ENCODE peak calls at places on chromosomes 16 and 17, in four cellular contexts. V is lung, Y is left ventricle myocardium inferior, W is cardiac muscle cell. A is an unnamed sample.

GRCh38 chr17:7119314-7119713 is 4.7 kb upstream of the ASGR2 start:
- DNase-seq in Y (no peak), V (no peak), W (no peak), A (no peak)

GRCh38 chr17:81664051-81664470 is 2.3 kb downstream of the OXLD1 start:
- DNase-seq in V (no peak), Y (no peak), W (no peak), A (no peak)

GRCh38 chr17:31580331-31581021 is 189.0 kb downstream of the RAB11FIP4 start:
- DNase-seq in W (no peak), V (peak; percentile 48), Y (no peak), A (peak; percentile 60)

GRCh38 chr17:62597920-62598319 is 29.6 kb upstream of the MRC2 start:
- DNase-seq in Y (no peak), V (peak; percentile 42), W (no peak), A (peak; percentile 62)

GRCh38 chr16:1265090-1265630 is 9.3 kb downstream of the TPSD1 start:
- DNase-seq in W (no peak), Y (no peak), V (no peak), A (no peak)

GRCh38 chr16:24689128-24689527 is 40.3 kb upstream of the TNRC6A start:
- DNase-seq in W (peak; percentile 38), V (no peak), Y (no peak), A (no peak)

GRCh38 chr17:72715906-72716572 is 376.4 kb downstream of the SLC39A11 start:
- DNase-seq in W (no peak), V (no peak), Y (no peak), A (no peak)

GRCh38 chr17:64506576-64507417 is at the start of gene CEP95:
- DNase-seq in V (peak; percentile 95), W (peak; percentile 95), Y (peak; percentile 96), A (peak; percentile 96)

GRCh38 chr17:80646328-80646727 is 101.7 kb downstream of the RPTOR start:
- DNase-seq in Y (no peak), V (no peak), W (no peak), A (no peak)

GRCh38 chr17:40111221-40112128 is 10.3 kb upstream of the MSL1 start:
- DNase-seq in Y (peak; percentile 91), V (peak; percentile 87), W (peak; percentile 95), A (peak; percentile 95)

GRCh38 chr17:38727661-38728220 is 2.4 kb upstream of the CISD3 start:
- DNase-seq in V (no peak), Y (no peak), W (no peak), A (no peak)

GRCh38 chr16:56983211-56983751 is 6.1 kb upstream of the NLRC5 start:
- DNase-seq in Y (no peak), W (no peak), V (no peak), A (no peak)

GRCh38 chr16:82344157-82344556 is 174.1 kb upstream of the MPHOSPH6 start:
- DNase-seq in V (no peak), W (peak; percentile 24), Y (no peak), A (no peak)
- TF ChIP-seq CTCF in V (peak; percentile 14), W (peak; percentile 25), Y (peak; percentile 71), A (peak; percentile 47)

GRCh38 chr16:53664724-53665345 is 38.8 kb downstream of the RPGRIP1L start:
- DNase-seq in Y (no peak), W (peak; percentile 5), V (no peak), A (no peak)
- H3K4me3 ChIP-seq in Y (peak overlapping the region; percentile 26), W (no peak overlapping the region), V (no peak overlapping the region), A (no peak overlapping the region)

GRCh38 chr17:75773808-75774470 is 8.9 kb upstream of the GALK1 start:
- DNase-seq in Y (no peak), W (no peak), V (no peak), A (peak; percentile 66)

GRCh38 chr17:75774471-75774987 is 9.5 kb upstream of the GALK1 start:
- DNase-seq in V (no peak), Y (no peak), W (no peak), A (peak; percentile 66)

GRCh38 chr17:75769536-75769935 is 4.5 kb upstream of the GALK1 start:
- DNase-seq in W (no peak), Y (no peak), V (no peak), A (no peak)

GRCh38 chr17:75773121-75773807 is 8.3 kb upstream of the GALK1 start:
- DNase-seq in W (no peak), Y (no peak), V (no peak), A (peak; percentile 66)

GRCh38 chr17:75771334-75772281 is 6.6 kb upstream of the GALK1 start:
- DNase-seq in V (no peak), W (no peak), Y (no peak), A (no peak)
- TF ChIP-seq CTCF in V (no peak), W (peak; percentile 8), Y (peak; percentile 30), A (no peak)

GRCh38 chr16:89190150-89190958 is 10.0 kb downstream of the SLC22A31 start:
- DNase-seq in W (no peak), Y (no peak), V (no peak), A (no peak)

GRCh38 chr16:89193021-89193575 is 7.2 kb downstream of the SLC22A31 start:
- DNase-seq in Y (peak; percentile 29), W (peak; percentile 74), V (peak; percentile 91), A (peak; percentile 80)

GRCh38 chr16:89193576-89194293 is 6.6 kb downstream of the SLC22A31 start:
- DNase-seq in W (no peak), V (no peak), Y (no peak), A (no peak)

GRCh38 chr16:89191033-89191900 is 9.1 kb downstream of the SLC22A31 start:
- DNase-seq in W (no peak), V (no peak), Y (no peak), A (no peak)

GRCh38 chr16:89191901-89192184 is 8.5 kb downstream of the SLC22A31 start:
- DNase-seq in W (no peak), V (no peak), Y (no peak), A (no peak)
- H3K4me3 ChIP-seq in W (peak overlapping the region; percentile 43), V (no peak overlapping the region), Y (peak overlapping the region; percentile 62), A (peak overlapping the region; percentile 48)

GRCh38 chr17:45784293-45784582 is at the start of gene CRHR1:
- DNase-seq in Y (no peak), V (no peak), W (no peak), A (no peak)

GRCh38 chr17:45780921-45781320 is 3.2 kb upstream of the CRHR1 start:
- DNase-seq in V (no peak), W (no peak), Y (no peak), A (no peak)

GRCh38 chr17:45783593-45784292 is 377 bp upstream of the CRHR1 start:
- DNase-seq in W (peak; percentile 41), V (no peak), Y (peak; percentile 20), A (peak; percentile 41)

GRCh38 chr17:45784583-45785372 is 658 bp downstream of the CRHR1 start:
- DNase-seq in W (peak; percentile 47), Y (peak; percentile 17), V (no peak), A (peak; percentile 26)

GRCh38 chr17:45782889-45783592 is 1.1 kb upstream of the CRHR1 start:
- DNase-seq in Y (no peak), W (peak; percentile 65), V (no peak), A (peak; percentile 68)
- TF ChIP-seq CTCF in Y (peak; percentile 53), W (peak; percentile 40), V (no peak), A (peak; percentile 45)

A was measured in psoas muscle.